ENCODE peak calls at places on chromosomes 7 and 10, in ten cellular contexts. D, T, N, S, J, C, G, O, Z and U are unnamed samples.

GRCh38 chr7:110877086-110877485 is 213.8 kb upstream of the LRRN3 start:
- DNase-seq in O (no peak), D (no peak), N (no peak), J (peak), G (no peak), T (no peak), Z (no peak), S (no peak), C (no peak), U (peak)

GRCh38 chr10:128028508-128029279 is 97.5 kb downstream of the MKI67 start:
- DNase-seq in D (no peak), T (no peak), S (no peak), C (no peak), O (no peak), G (no peak), N (no peak), J (no peak), Z (no peak), U (no peak)

GRCh38 chr10:63264852-63265617 is 131.9 kb downstream of the NRBF2 start:
- DNase-seq in G (no peak), J (peak), N (peak), C (peak), S (peak), Z (no peak), T (no peak), O (peak), D (no peak), U (peak)

GRCh38 chr7:24970676-24971075 is 9.3 kb downstream of the OSBPL3 start:
- DNase-seq in D (no peak), T (no peak), S (peak), J (peak), G (no peak), N (no peak), O (peak), C (no peak), Z (no peak), U (no peak)

GRCh38 chr10:132685921-132686680 is 99.8 kb downstream of the NKX6-2 start:
- DNase-seq in O (no peak), T (no peak), G (no peak), D (peak), N (no peak), S (no peak), Z (no peak), J (no peak), C (no peak), U (no peak)

GRCh38 chr10:80204193-80204714 is 1.1 kb downstream of the ANXA11 start:
- DNase-seq in S (no peak), D (no peak), C (no peak), O (peak), N (no peak), G (no peak), J (peak), T (peak), Z (no peak), U (peak)

GRCh38 chr10:48494073-48494472 is 110.8 kb downstream of the ARHGAP22 start:
- DNase-seq in O (no peak), C (no peak), J (no peak), N (no peak), G (no peak), T (no peak), D (peak), Z (no peak), S (no peak), U (no peak)

GRCh38 chr10:33935350-33935749 is 600.9 kb upstream of the NRP1 start:
- DNase-seq in T (no peak), N (no peak), O (no peak), Z (no peak), D (no peak), J (no peak), G (no peak), S (no peak), C (no peak), U (no peak)

GRCh38 chr10:117543999-117544728 is 1.6 kb downstream of the EMX2 start:
- DNase-seq in S (no peak), C (no peak), G (no peak), O (no peak), T (no peak), N (no peak), Z (no peak), D (peak), J (no peak), U (no peak)

GRCh38 chr7:18896343-18896975 is 221.0 kb downstream of the TWIST1 start:
- DNase-seq in D (no peak), G (no peak), N (no peak), T (no peak), Z (no peak), S (no peak), O (peak), C (no peak), J (peak), U (no peak)

GRCh38 chr7:38432080-38432479 is 158.6 kb upstream of the TARP start:
- DNase-seq in T (no peak), D (no peak), C (no peak), J (no peak), Z (no peak), S (no peak), N (no peak), O (no peak), G (no peak), U (no peak)

DNA sequence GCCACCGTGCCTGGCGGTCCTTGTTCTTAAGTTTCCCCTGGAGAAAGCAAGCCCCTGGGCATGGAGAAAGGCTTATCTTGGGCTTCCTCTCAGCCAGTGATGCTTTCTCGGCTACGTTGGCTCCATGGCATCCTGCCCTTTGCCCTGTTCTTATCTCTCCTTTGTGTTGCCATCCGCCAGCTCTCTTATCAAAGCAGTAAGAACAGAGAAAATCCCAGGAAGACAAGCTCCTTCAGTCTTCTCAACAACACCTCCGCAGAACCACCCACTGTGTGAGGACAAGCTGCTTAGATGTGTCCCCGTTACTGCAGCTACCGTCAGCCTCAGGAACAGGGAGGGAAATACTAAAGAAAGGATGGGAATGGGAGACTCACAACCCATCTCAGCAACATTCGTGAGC is 3.3 kb downstream of the PLEKHS1 start:
- DNase-seq in Z (no peak), O (no peak), G (no peak), C (no peak), D (no peak), J (no peak), S (no peak), N (no peak), T (no peak), U (no peak)
- H3K4me3 ChIP-seq in Z (no peak), O (no peak), G (no peak), C (no peak), D (no peak), J (no peak), S (no peak), N (no peak), T (no peak), U (no peak)

GRCh38 chr10:79106251-79106650 is 37.5 kb downstream of the ZMIZ1 start:
- DNase-seq in T (no peak), D (no peak), J (no peak), S (no peak), G (no peak), C (no peak), N (no peak), Z (no peak), O (no peak), U (no peak)
- TF ChIP-seq CTCF in T (no peak), D (no peak), J (no peak), S (no peak), G (no peak), C (no peak), N (no peak), Z (no peak), O (no peak), U (no peak)

DNA sequence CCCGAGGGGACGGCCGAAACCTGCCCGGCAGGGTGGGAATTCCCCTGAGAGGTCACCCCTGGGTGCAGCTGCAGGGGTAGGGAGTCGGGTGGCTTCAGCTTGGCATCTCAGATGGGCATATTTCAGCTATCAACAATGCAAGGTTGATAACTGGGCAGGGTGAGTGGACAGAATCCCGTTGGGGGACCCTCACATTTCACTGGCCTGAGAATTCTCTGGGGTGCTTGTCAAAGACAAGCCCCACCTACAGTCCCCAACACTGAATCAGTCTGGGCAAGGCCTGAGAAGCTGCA is 3.2 kb downstream of the RGS10 start:
- DNase-seq in S (no peak), O (no peak), D (no peak), T (no peak), C (no peak), J (no peak), N (no peak), Z (peak), G (no peak), U (no peak)
- H3K4me3 ChIP-seq in S (no peak), O (no peak), D (no peak), T (no peak), C (no peak), J (no peak), N (no peak), Z (peak), G (peak), U (no peak)

DNA sequence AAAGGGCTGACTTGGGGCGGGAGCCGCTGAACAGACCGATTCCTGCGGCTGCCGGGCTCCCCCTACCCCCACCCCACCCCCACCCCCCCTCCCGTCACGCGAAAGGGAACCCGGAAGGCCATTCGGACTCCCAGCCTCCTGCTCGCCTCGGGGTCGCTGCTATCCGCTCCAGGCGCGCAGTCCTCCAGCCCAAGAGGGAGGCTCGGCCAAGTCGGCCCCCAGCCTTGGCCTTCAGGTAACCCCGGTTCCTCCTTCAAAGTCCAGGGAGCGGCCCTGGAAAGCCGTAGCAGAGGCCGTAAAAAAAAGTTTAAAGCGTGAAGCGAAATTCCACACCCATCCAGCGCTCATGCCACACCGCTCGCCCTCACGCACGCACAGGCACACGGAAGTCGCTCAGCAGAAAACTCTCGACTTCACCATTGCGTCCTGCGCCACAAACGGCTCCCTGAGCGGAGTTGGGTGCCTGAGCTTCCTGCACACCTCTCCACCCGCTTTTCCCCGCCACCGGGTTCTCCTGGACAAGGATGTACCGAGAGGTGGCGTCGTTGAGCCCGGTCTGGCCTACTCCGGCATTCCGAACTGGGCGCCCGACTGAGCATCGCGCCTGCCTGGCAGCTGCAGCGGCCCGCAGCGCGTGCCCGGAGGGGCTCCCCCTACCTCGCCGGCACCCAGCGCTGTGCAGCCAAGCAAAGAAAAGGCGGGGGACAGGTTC is 1.4 kb downstream of the SORCS3 start:
- DNase-seq in G (no peak), S (no peak), J (peak), N (no peak), Z (no peak), O (peak), C (peak), T (no peak), D (peak), U (no peak)
- TF ChIP-seq CTCF in G (no peak), S (peak), J (peak), N (peak), Z (peak), O (no peak), C (peak), T (peak), D (no peak), U (no peak)

GRCh38 chr10:13440709-13441061 is 88.1 kb downstream of the BEND7 start:
- DNase-seq in D (no peak), S (no peak), T (no peak), N (peak), Z (no peak), G (no peak), O (no peak), J (no peak), C (no peak), U (no peak)

GRCh38 chr10:13437026-13437555 is 89.0 kb upstream of the SEPHS1 start:
- DNase-seq in T (no peak), S (no peak), G (no peak), Z (no peak), C (no peak), N (no peak), J (no peak), O (no peak), D (no peak), U (no peak)

GRCh38 chr10:13439313-13439712 is 89.5 kb downstream of the BEND7 start:
- DNase-seq in Z (no peak), N (no peak), G (no peak), O (no peak), D (no peak), T (no peak), S (no peak), C (no peak), J (no peak), U (no peak)

GRCh38 chr10:13441476-13441875 is 87.3 kb downstream of the BEND7 start:
- DNase-seq in J (no peak), S (no peak), T (no peak), O (no peak), C (no peak), N (no peak), Z (no peak), D (no peak), G (no peak), U (no peak)

GRCh38 chr10:13439771-13440708 is 88.8 kb downstream of the BEND7 start:
- DNase-seq in G (no peak), D (peak), O (peak), J (peak), T (peak), S (peak), Z (peak), N (no peak), C (no peak), U (peak)
- H3K4me3 ChIP-seq in G (no peak), D (no peak), O (no peak), J (peak), T (no peak), S (peak), Z (peak), N (peak), C (no peak), U (no peak)

DNA sequence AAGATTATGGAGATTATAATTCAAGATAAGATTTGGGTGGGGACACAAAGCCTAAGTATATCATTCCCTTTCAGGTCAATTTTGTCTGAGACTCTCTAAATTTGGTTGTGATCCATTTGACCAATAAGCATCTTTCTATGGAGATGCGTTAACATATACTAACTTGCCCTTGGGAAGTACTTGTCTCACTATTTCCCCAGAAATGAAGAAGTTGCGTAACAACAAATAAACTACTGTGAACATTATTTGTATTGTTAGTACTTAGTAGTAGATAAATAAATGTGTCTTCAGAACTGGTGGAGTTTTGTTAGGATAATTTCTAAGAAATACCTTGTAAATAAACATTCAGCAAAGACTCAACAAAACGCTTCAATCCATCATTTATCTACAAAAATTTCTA is 127.3 kb upstream of the LYZL2 start:
- DNase-seq in C (no peak), J (no peak), G (no peak), S (no peak), Z (no peak), O (no peak), N (no peak), T (no peak), D (no peak), U (no peak)
- TF ChIP-seq CTCF in C (no peak), J (no peak), G (no peak), S (no peak), Z (no peak), O (no peak), N (no peak), T (no peak), D (no peak), U (no peak)

GRCh38 chr7:158361326-158361946 is 226.2 kb downstream of the PTPRN2 start:
- DNase-seq in N (no peak), S (no peak), T (peak), D (no peak), Z (no peak), J (no peak), C (no peak), O (no peak), G (no peak), U (no peak)
- H3K4me3 ChIP-seq in N (no peak), S (no peak), T (no peak), D (no peak), Z (no peak), J (no peak), C (no peak), O (no peak), G (no peak), U (no peak)